ENCODE peak calls at places on chromosomes 3 and 15, in seven cellular contexts. T, H, K, C, J, X and P are unnamed samples.

GRCh38 chr15:59260090-59260489 is 53.4 kb downstream of the LDHAL6B start:
- DNase-seq in C (no peak), X (no peak), K (no peak), J (peak), T (no peak), H (no peak), P (no peak)

GRCh38 chr15:66650433-66650832 is 51.6 kb upstream of the SMAD6 start:
- DNase-seq in X (no peak), T (no peak), K (no peak), C (no peak), H (no peak), J (no peak), P (no peak)

GRCh38 chr15:62572797-62573196 is 407.7 kb upstream of the C2CD4B start:
- DNase-seq in C (no peak), K (no peak), H (no peak), X (peak), J (no peak), T (no peak), P (no peak)

GRCh38 chr15:83053151-83053550 is 13.9 kb downstream of the BTBD1 start:
- DNase-seq in K (no peak), T (no peak), X (no peak), H (no peak), C (peak), J (no peak), P (no peak)

GRCh38 chr15:73924258-73924921 is 1.9 kb upstream of the LOXL1 start:
- DNase-seq in C (no peak), J (no peak), K (peak), X (peak), T (no peak), H (no peak), P (no peak)

GRCh38 chr15:70826634-70827033 is 27.3 kb downstream of the LARP6 start:
- DNase-seq in K (no peak), J (peak), T (peak), C (peak), X (no peak), H (no peak), P (no peak)

GRCh38 chr3:186107148-186108105 is 1.5 kb downstream of the ETV5 start:
- DNase-seq in H (peak), X (peak), K (peak), T (peak), C (no peak), J (peak), P (peak)

GRCh38 chr15:58793862-58794261 is 22.8 kb downstream of the MINDY2 start:
- DNase-seq in J (no peak), C (no peak), T (no peak), K (no peak), X (no peak), H (no peak), P (no peak)

GRCh38 chr3:10957976-10958749 is 34.4 kb upstream of the SLC6A1 start:
- DNase-seq in K (no peak), C (no peak), X (no peak), H (no peak), J (peak), T (no peak), P (peak)

GRCh38 chr3:51966016-51966415 is 1.2 kb downstream of the PCBP4 start:
- DNase-seq in H (no peak), X (no peak), J (no peak), C (no peak), T (no peak), K (no peak), P (no peak)

GRCh38 chr3:19946291-19946831 is 536 bp upstream of the RAB5A start:
- DNase-seq in K (no peak), J (no peak), T (no peak), H (no peak), X (no peak), C (no peak), P (no peak)

GRCh38 chr3:174168538-174169254 is 690.4 kb upstream of the NAALADL2 start:
- DNase-seq in X (no peak), T (no peak), J (no peak), C (no peak), K (no peak), H (no peak), P (no peak)

GRCh38 chr3:6125520-6125919 is 735.4 kb upstream of the GRM7 start:
- DNase-seq in K (no peak), T (no peak), X (no peak), J (no peak), H (no peak), C (no peak), P (no peak)

GRCh38 chr3:153667341-153667740 is 453.8 kb upstream of the ARHGEF26 start:
- DNase-seq in H (no peak), J (no peak), C (no peak), T (no peak), K (no peak), X (no peak), P (no peak)

GRCh38 chr3:70064194-70064787 is 64.8 kb downstream of the SAMMSON start:
- DNase-seq in K (no peak), C (peak), J (no peak), X (no peak), H (peak), T (no peak), P (no peak)

DNA sequence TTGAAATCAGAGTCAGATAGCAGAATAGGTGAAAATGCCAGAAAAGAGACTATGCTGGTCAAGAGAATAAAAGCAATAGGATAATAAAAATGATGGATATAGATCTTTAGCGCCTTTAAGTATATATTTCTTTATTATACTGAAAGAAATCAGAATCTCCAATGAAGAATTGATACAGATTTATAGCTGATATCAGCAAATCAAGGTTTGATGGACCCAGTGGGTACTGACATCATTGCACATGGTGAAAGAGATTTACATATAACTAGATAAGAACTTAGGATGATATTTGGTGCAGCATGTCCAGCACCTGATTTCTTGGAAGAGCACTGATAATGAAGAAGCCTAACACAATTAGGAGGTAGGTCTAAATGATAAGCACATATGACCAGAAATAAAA is 18.2 kb downstream of the CADM2 start:
- DNase-seq in H (no peak), T (no peak), K (no peak), C (no peak), X (no peak), J (no peak), P (no peak)
- TF ChIP-seq POLR2AphosphoS5 in H (no peak), T (no peak), K (no peak), C (no peak), X (no peak), J (no peak), P (no peak)

GRCh38 chr15:92920595-92921169 is 20.6 kb downstream of the CHD2 start:
- DNase-seq in T (no peak), C (no peak), K (no peak), H (no peak), J (no peak), X (no peak), P (no peak)
- TF ChIP-seq POLR2AphosphoS5 in T (no peak), C (no peak), K (no peak), H (no peak), J (no peak), X (no peak), P (no peak)

GRCh38 chr3:16316847-16317560 is 52.0 kb downstream of the OXNAD1 start:
- DNase-seq in K (no peak), C (no peak), H (no peak), J (no peak), T (no peak), X (no peak), P (no peak)
- TF ChIP-seq POLR2AphosphoS5 in K (peak), C (no peak), H (no peak), J (no peak), T (no peak), X (no peak), P (no peak)

DNA sequence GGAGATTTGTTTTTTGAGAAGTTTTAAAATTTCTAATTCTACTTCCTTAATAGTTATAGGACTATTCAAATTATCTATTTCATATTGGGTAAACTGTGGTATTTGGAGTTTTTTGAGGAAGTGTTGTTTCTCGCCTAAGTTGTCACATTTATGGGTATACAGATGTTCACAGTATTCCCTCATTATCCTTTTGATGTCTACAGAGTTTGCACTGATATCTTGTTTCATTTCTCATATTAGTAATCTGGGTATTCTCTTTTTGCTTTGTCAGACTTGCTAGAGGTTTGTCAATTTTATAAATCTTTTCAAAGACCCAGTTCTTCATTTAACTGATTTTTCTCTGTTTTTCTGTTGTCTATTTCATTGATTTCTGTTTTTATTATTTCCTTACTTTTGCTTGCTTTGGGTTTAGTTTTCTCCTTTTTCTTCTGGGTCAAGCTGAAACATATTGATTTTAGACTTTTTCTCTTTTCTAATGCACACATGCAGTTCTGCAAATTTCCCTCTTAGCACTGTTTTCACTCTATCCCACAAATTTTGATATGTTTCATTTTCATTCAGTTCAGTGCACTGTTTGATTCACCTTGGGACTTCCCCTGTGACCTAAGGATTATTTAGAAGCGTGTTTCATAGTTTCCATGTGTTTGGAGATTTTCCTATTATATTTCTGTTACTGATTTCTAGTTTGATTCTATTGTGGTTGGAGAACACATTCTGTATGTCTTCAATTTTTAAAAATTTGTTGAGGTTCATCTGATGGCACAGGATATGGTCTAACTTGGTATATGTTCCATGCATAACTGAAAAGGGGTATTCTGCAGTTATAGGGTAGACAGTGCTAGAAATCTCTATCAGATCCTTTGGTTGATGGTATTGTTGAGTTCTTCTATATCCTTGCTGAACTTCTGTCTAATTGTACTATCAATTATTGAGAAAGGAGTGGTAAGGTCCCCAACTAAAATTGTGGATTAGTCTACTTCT is 79.6 kb downstream of the SUMF1 start:
- DNase-seq in J (no peak), H (no peak), K (no peak), C (no peak), T (no peak), X (no peak), P (no peak)
- TF ChIP-seq POLR2AphosphoS5 in J (no peak), H (no peak), K (no peak), C (no peak), T (no peak), X (no peak), P (no peak)

DNA sequence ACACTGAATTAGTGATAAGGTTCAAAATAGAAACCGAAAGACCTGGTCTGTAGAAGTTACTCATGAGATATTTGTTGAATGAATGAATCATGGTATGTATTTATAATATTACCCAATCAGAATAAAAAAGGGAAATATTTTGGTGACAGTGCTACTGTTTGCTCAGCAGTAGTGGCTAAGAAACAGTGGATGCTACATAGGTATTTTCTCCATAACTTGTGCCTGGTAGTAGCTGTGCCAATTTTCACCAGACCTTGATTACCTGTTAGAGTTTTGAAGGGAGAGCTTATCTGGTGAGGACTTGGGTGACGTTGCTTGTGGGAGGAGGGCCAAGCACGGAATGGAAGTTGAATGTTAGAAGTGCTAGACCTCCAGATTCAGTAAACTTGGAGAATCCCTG is 14.3 kb downstream of the LIMD1 start:
- DNase-seq in T (no peak), J (no peak), C (no peak), H (no peak), K (no peak), X (no peak), P (peak)
- TF ChIP-seq POLR2AphosphoS5 in T (no peak), J (no peak), C (no peak), H (no peak), K (no peak), X (no peak), P (no peak)

GRCh38 chr15:25478313-25478712 is 39.5 kb upstream of the UBE3A start:
- DNase-seq in T (no peak), K (no peak), J (no peak), H (no peak), X (no peak), C (no peak), P (no peak)

GRCh38 chr15:25481208-25481862 is 42.5 kb upstream of the UBE3A start:
- DNase-seq in C (no peak), J (peak), T (no peak), H (peak), X (peak), K (no peak), P (no peak)

GRCh38 chr15:25474251-25474650 is 35.4 kb upstream of the UBE3A start:
- DNase-seq in H (no peak), J (no peak), X (no peak), T (no peak), C (no peak), K (no peak), P (no peak)

DNA sequence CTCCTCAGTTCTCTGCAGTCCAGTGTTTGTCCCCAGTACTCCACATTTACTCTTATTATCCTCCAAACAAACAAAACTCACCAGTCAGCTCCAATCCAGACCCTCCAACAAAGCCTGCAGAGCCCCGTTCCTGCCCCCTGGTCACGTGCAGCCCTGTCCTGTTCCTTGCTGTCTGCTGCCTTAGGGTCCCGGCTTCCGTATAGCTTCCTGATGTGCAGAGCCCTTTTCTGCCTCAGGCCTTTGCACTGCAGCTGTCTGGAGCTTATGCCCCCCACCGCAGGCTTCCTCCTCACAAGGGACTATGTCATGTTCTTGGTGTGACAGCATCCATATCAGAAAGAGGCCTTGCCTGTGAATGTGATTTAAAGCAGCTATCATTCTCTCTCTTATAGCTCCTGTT is 39.0 kb upstream of the UBE3A start:
- DNase-seq in X (no peak), J (no peak), C (no peak), H (no peak), K (no peak), T (no peak), P (no peak)
- TF ChIP-seq POLR2AphosphoS5 in X (no peak), J (no peak), C (no peak), H (no peak), K (no peak), T (no peak), P (no peak)

DNA sequence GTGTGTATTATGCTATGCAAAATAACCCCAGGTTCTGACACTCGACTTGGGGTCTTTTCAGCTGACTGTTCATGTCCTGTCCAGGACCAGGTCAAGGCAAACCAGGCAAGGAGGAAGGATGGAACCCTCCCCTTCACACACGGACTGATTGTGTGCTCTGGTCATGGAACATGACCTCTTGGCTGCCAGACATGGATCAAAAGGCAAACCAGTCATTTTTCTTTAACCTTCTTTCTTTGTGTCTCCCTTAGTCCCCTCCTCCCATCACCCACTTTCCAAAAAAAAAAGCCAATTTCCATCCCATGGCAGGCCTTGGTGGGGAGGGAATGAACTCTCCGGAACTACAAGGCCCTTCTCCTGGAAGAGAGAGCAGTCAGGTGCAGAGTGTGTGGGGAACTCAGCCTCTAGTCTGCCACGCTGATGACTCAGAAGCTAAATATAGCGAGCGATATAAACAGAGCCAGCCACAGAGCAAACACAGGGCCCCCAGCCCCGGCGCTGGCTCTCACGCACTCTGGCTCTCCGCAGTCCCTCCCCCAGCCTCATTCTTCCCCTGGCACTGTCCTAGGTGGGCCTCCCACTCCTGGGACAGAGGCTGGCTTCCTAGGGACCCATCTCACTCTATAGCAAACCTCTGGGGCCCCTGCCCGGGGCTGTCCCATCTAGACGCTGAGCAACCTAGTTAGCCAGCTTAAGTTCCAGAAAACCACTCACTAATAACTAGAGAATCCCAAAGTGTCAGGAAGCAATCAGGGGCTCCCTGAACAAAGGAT is 10.0 kb downstream of the BMF start:
- DNase-seq in J (peak), T (peak), X (no peak), C (peak), H (peak), K (peak), P (peak)
- TF ChIP-seq POLR2AphosphoS5 in J (peak), T (peak), X (no peak), C (peak), H (peak), K (peak), P (peak)

DNA sequence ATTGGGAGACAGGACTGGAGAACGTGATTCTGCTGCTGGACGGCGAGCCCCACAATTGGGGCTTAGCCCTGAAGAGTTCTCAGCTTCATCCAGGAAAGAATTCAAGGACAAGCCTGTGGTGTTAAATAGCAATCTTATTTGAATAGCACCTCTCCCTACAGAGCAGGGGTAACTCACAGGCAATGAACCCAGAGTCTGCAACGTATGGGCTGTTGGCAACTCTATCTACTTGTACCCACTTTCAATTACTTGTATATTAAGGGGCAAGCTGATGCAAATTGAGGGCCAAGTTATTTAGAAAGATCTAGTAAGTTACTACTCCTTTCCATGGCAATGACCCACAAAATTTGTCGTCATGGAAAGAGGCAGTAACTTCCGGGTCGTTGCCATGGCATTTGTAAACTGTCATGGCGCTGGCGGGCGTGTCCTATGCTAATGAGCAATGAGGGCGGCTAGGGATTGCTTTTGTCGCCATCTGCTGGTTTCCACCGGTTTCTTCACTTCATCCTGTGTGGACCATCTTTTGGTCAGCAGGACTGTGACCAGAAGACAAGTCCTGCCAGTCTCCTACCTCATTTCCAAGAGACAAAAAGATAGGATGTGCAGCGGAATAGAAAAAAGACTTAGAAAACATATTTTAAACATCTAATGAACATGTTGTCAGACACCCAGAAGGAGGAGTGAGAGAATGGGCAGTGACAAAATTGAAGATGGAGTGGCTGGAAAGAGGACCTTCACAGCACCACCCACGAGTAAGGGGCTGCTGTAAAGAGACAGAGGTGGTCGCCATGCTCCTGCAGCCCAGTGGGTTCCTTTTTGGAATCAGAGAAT is 45.8 kb upstream of the SH3BP5 start:
- DNase-seq in T (peak), H (peak), K (peak), J (peak), C (peak), X (peak), P (peak)
- TF ChIP-seq POLR2AphosphoS5 in T (peak), H (no peak), K (no peak), J (peak), C (no peak), X (no peak), P (peak)

DNA sequence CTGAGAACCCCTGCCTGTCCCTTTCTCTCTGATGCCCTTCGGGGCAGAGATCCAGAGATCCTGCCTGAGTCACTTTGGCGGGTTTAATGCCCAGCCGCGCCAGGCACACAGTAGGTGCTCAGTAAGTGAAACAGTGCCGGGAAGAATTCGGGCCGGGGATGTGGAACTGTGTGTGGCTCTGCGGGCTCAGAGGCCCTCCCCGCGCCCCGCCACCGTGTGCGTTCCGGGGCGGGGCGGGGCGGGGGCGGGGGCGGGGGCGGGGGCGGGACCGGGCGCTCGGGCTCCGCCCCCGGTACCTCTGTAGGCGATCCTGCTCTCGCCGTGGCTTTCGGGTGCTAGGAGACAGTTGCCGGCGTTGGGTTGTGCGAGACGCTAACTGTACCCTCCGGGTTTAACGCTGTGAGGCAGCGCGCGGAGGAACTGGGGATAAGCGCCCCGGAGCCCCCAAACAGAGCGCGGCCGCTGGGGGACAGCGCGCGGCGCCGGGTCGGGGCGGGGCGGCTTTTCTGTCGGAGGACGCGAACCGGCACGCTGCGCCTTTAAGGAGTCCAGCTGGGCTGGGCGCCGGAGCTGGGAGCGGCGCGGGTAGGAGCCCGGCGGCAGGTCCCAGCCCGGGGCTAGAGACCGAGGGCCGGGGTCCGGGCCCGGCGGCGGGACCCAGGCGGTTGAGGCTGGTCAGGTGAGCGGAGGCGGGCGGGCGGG is at the start of gene ABHD6:
- DNase-seq in C (no peak), J (peak), X (peak), T (peak), K (peak), H (peak), P (peak)
- TF ChIP-seq POLR2AphosphoS5 in C (no peak), J (peak), X (no peak), T (peak), K (peak), H (peak), P (peak)